ENCODE peak calls at places on chromosomes 12 and 14, in ten cellular contexts. Q is stimulated activated CD4-positive, alpha-beta T cell treated with anti-CD3 and anti-CD28 coated beads, TNF-alpha, amount 100 ng/mL, for 4 hours; S is GF-D8; T is head of caudate nucleus; L is progenitor cell of endocrine pancreas; V is heart right ventricle; M is AG04449; D is H54; G is CMK; A is epithelial cell of esophagus. U is an unnamed sample.

GRCh38 chr14:99568567-99569560 is 35.1 kb downstream of the CCDC85C start:
- DNase-seq in G (peak), L (no peak), A (peak), Q (no peak), T (no peak), V (peak), S (no peak), M (no peak), D (no peak), U (no peak)

GRCh38 chr12:96774501-96775256 is 132.4 kb upstream of the NEDD1 start:
- DNase-seq in D (peak), L (no peak), S (no peak), V (no peak), G (no peak), Q (no peak), A (peak), T (no peak), M (peak), U (no peak)

GRCh38 chr14:58898655-58899316 is 261.0 kb downstream of the DACT1 start:
- DNase-seq in A (peak), M (peak), V (no peak), D (no peak), T (no peak), G (no peak), S (no peak), L (no peak), Q (no peak), U (no peak)

GRCh38 chr14:24673534-24674203 is 39.7 kb upstream of the GZMB start:
- DNase-seq in T (no peak), G (no peak), S (no peak), D (no peak), Q (peak), V (no peak), L (no peak), M (no peak), A (peak), U (peak)

GRCh38 chr12:45130881-45131281 is 80.0 kb upstream of the DBX2 start:
- DNase-seq in D (peak), T (peak), G (no peak), V (peak), M (peak), L (peak), S (peak), A (peak), Q (no peak), U (no peak)

GRCh38 chr14:59028476-59029202 is 159.8 kb upstream of the DAAM1 start:
- DNase-seq in V (peak), G (no peak), M (peak), Q (no peak), A (peak), D (peak), S (no peak), T (peak), L (peak), U (no peak)

GRCh38 chr12:65384240-65384639 is 105.8 kb downstream of the MSRB3 start:
- DNase-seq in S (no peak), V (no peak), G (no peak), A (no peak), T (no peak), Q (no peak), L (no peak), D (no peak), M (no peak), U (no peak)

GRCh38 chr12:57226588-57227314 is 2.8 kb upstream of the SHMT2 start:
- DNase-seq in V (no peak), L (no peak), M (no peak), D (no peak), A (no peak), Q (no peak), T (no peak), G (no peak), S (no peak), U (no peak)

GRCh38 chr12:108004368-108004767 is 124.7 kb upstream of the WSCD2 start:
- DNase-seq in G (no peak), D (no peak), V (no peak), Q (no peak), S (no peak), T (no peak), M (no peak), L (no peak), A (peak), U (no peak)

GRCh38 chr12:91732086-91732485 is 413.6 kb downstream of the BTG1 start:
- DNase-seq in T (no peak), G (no peak), D (no peak), Q (no peak), V (no peak), M (no peak), A (peak), L (no peak), S (no peak), U (no peak)

GRCh38 chr14:60655898-60656754 is 6.8 kb upstream of the SIX1 start:
- DNase-seq in S (no peak), V (no peak), T (no peak), D (no peak), G (no peak), L (no peak), A (no peak), Q (no peak), M (no peak), U (no peak)

GRCh38 chr12:3262466-3262865 is 185.3 kb downstream of the TSPAN9 start:
- DNase-seq in A (no peak), M (no peak), D (no peak), G (no peak), V (no peak), L (no peak), Q (no peak), T (no peak), S (no peak), U (no peak)

GRCh38 chr12:113092478-113093408 is 36.2 kb downstream of the DTX1 start:
- DNase-seq in T (no peak), Q (no peak), S (no peak), V (no peak), L (peak), A (peak), M (no peak), D (no peak), G (no peak), U (no peak)

GRCh38 chr12:124568431-124569374 is 1.3 kb upstream of the NCOR2 start:
- DNase-seq in V (peak), T (peak), L (no peak), D (peak), Q (no peak), G (peak), M (peak), A (peak), S (peak), U (no peak)

GRCh38 chr12:52155048-52155868 is 36.6 kb downstream of the KRT80 start:
- DNase-seq in M (no peak), D (no peak), L (no peak), Q (no peak), G (no peak), A (peak), T (no peak), S (no peak), V (no peak), U (no peak)

GRCh38 chr14:100822921-100823320 is 3.0 kb upstream of the MEG3 start:
- DNase-seq in D (no peak), V (no peak), G (no peak), T (no peak), M (no peak), L (no peak), A (no peak), Q (no peak), S (no peak), U (no peak)

GRCh38 chr14:96567289-96567899 is 65.2 kb downstream of the PAPOLA start:
- DNase-seq in M (peak), V (no peak), A (peak), S (no peak), T (no peak), L (no peak), D (no peak), Q (no peak), G (no peak), U (no peak)

GRCh38 chr14:91202234-91202974 is 42.1 kb downstream of the GPR68 start:
- DNase-seq in V (peak), L (no peak), M (no peak), D (no peak), T (no peak), Q (no peak), G (peak), A (no peak), S (no peak), U (no peak)